ENCODE peak calls at places on chromosomes 7 and 10, in four cellular contexts. G is suprapubic skin, B is K562, E is cardiac muscle cell. Y is an unnamed sample.

GRCh38 chr7:27920281-27920946 is 180.5 kb downstream of the TAX1BP1 start:
- DNase-seq in G (no peak), B (no peak), E (no peak), Y (no peak)

GRCh38 chr7:142749218-142749993 is at the start of gene PRSS1:
- DNase-seq in G (no peak), B (no peak), E (no peak), Y (no peak)

GRCh38 chr7:117118579-117119180 is 165.4 kb downstream of the ST7 start:
- DNase-seq in G (no peak), B (no peak), E (no peak), Y (no peak)

GRCh38 chr10:22345301-22346086 is at the start of gene SPAG6:
- DNase-seq in G (no peak), B (no peak), E (peak; percentile 35), Y (no peak)

GRCh38 chr7:140570120-140570519 is 70.5 kb downstream of the DENND2A start:
- DNase-seq in G (no peak), B (no peak), E (no peak), Y (no peak)

GRCh38 chr7:39824801-39825200 is 125.3 kb upstream of the CDK13 start:
- DNase-seq in G (no peak), B (no peak), E (no peak), Y (no peak)

GRCh38 chr10:73480158-73480557 is 15.7 kb downstream of the PPP3CB start:
- DNase-seq in G (no peak), B (no peak), E (peak; percentile 27), Y (peak; percentile 74)

GRCh38 chr10:517236-517635 is 172.2 kb downstream of the DIP2C start:
- DNase-seq in G (no peak), B (no peak), E (no peak), Y (no peak)

GRCh38 chr10:49139866-49140195 is 6.0 kb upstream of the FAM170B start:
- DNase-seq in G (no peak), B (no peak), E (peak; percentile 53), Y (peak; percentile 96)

GRCh38 chr10:69703766-69704191 is 73.7 kb downstream of the FAM241B start:
- DNase-seq in G (no peak), B (no peak), E (peak; percentile 85), Y (peak; percentile 94)

GRCh38 chr10:36489181-36489927 is 636.0 kb upstream of the ANKRD30A start:
- DNase-seq in G (no peak), B (no peak), E (peak; percentile 82), Y (no peak)

GRCh38 chr10:24459836-24460235 is 250.9 kb downstream of the KIAA1217 start:
- DNase-seq in G (no peak), B (no peak), E (no peak), Y (no peak)

GRCh38 chr10:63103971-63104409 is 29.1 kb upstream of the NRBF2 start:
- DNase-seq in G (no peak), B (peak; percentile 27), E (no peak), Y (peak; percentile 61)

GRCh38 chr10:88118769-88119559 is 255.5 kb downstream of the PTEN start:
- DNase-seq in G (no peak), B (no peak), E (no peak), Y (no peak)

GRCh38 chr10:89235073-89235798 is 16.3 kb downstream of the LIPA start:
- DNase-seq in G (peak; percentile 93), B (no peak), E (no peak), Y (no peak)

GRCh38 chr10:75542902-75543301 is 111.5 kb downstream of the LRMDA start:
- DNase-seq in G (peak; percentile 89), B (no peak), E (no peak), Y (peak; percentile 89)

GRCh38 chr10:12703141-12703540 is 298.4 kb downstream of the CCDC3 start:
- DNase-seq in G (no peak), B (no peak), E (no peak), Y (no peak)

GRCh38 chr7:13097508-13097907 is 410.1 kb downstream of the ARL4A start:
- DNase-seq in G (no peak), B (no peak), E (no peak), Y (no peak)

GRCh38 chr10:131975003-131975402 is 6.7 kb downstream of the BNIP3 start:
- DNase-seq in G (no peak), B (no peak), E (no peak), Y (no peak)

GRCh38 chr7:5177060-5177459 is 13.0 kb upstream of the WIPI2 start:
- DNase-seq in G (no peak), B (no peak), E (peak; percentile 92), Y (peak; percentile 78)

GRCh38 chr10:131272897-131273451 is 38.5 kb downstream of the TCERG1L start:
- DNase-seq in G (no peak), B (no peak), E (no peak), Y (no peak)

GRCh38 chr10:27998178-27998953 is 513 bp downstream of the ODAD2 start:
- DNase-seq in G (no peak), B (no peak), E (peak; percentile 16), Y (peak; percentile 36)

GRCh38 chr7:134948736-134949135 is 37.6 kb upstream of the AGBL3 start:
- DNase-seq in G (no peak), B (no peak), E (no peak), Y (no peak)

GRCh38 chr10:88157981-88158465 is 294.6 kb downstream of the PTEN start:
- DNase-seq in G (no peak), B (no peak), E (peak; percentile 81), Y (peak; percentile 92)

GRCh38 chr7:30472771-30473392 is 5.7 kb downstream of the NOD1 start:
- DNase-seq in G (no peak), B (no peak), E (peak; percentile 94), Y (peak; percentile 83)

GRCh38 chr10:33224251-33224965 is 110.1 kb downstream of the NRP1 start:
- DNase-seq in G (no peak), B (no peak), E (no peak), Y (peak; percentile 52)

GRCh38 chr7:2069472-2069860 is 163.3 kb downstream of the MAD1L1 start:
- DNase-seq in G (no peak), B (no peak), E (peak; percentile 7), Y (peak; percentile 16)

GRCh38 chr7:144529269-144529926 is 125.9 kb upstream of the NOBOX start:
- DNase-seq in G (no peak), B (no peak), E (no peak), Y (no peak)

GRCh38 chr10:116055919-116056252 is 217.1 kb downstream of the GFRA1 start:
- DNase-seq in G (no peak), B (no peak), E (no peak), Y (no peak)

GRCh38 chr7:27204851-27205322 is 5.0 kb upstream of the HOXA13 start:
- DNase-seq in G (peak; percentile 81), B (no peak), E (no peak), Y (no peak)

GRCh38 chr7:16933296-16934248 is 51.8 kb upstream of the AGR3 start:
- DNase-seq in G (no peak), B (no peak), E (no peak), Y (peak; percentile 58)

GRCh38 chr7:12291870-12292269 is 80.8 kb downstream of the TMEM106B start:
- DNase-seq in G (no peak), B (no peak), E (no peak), Y (no peak)

GRCh38 chr7:707296-708000 is 19.1 kb upstream of the DNAAF5 start:
- DNase-seq in G (peak; percentile 44), B (no peak), E (no peak), Y (no peak)

GRCh38 chr10:86699541-86699940 is 31.2 kb downstream of the LDB3 start:
- DNase-seq in G (no peak), B (no peak), E (no peak), Y (no peak)

GRCh38 chr7:114647518-114647917 is 232.9 kb downstream of the FOXP2 start:
- DNase-seq in G (no peak), B (no peak), E (no peak), Y (no peak)

GRCh38 chr7:17298102-17298839 is at the start of gene AHR:
- DNase-seq in G (peak; percentile 97), B (peak; percentile 7), E (peak; percentile 98), Y (peak; percentile 90)

DNA sequence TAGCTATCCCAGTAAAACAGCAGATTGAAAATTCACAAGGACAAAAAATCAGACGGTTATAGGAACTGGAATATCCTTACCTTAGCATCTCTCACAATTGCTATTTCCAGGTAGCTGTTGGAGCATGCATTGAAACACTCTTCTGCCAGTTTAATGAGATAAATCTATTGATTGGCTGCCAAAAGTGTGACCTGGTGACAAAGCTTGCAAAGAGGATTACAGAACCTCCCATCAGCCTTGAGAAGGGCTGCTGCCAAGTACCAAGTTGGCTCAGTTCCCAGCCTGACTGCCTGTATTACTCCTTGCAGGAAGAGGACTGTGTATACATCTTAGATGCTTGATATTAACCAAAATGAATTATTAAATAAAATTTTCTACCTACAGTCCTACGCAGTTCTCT is 5.1 kb downstream of the PRLHR start:
- DNase-seq in G (no peak), B (no peak), E (peak; percentile 66), Y (no peak)
- H3K27me3 ChIP-seq in G (peaks cover 69% of the 10 kb centered on the region), B (no peaks in the 10 kb centered on the region), E (peaks cover 69% of the 10 kb centered on the region), Y (peaks cover 17% of the 10 kb centered on the region)

GRCh38 chr10:91164520-91165065 is 55.9 kb upstream of the PCGF5 start:
- DNase-seq in G (no peak), B (peak; percentile 15), E (no peak), Y (peak; percentile 12)

GRCh38 chr10:91162050-91162494 is 58.4 kb upstream of the PCGF5 start:
- DNase-seq in G (no peak), B (peak; percentile 18), E (peak; percentile 24), Y (peak; percentile 12)

GRCh38 chr10:91162495-91163268 is 57.8 kb upstream of the PCGF5 start:
- DNase-seq in G (peak; percentile 84), B (peak; percentile 77), E (peak; percentile 65), Y (peak; percentile 20)

GRCh38 chr10:91163709-91164474 is 56.6 kb upstream of the PCGF5 start:
- DNase-seq in G (peak; percentile 89), B (peak; percentile 54), E (peak; percentile 70), Y (peak; percentile 68)

GRCh38 chr10:91163269-91163708 is 57.2 kb upstream of the PCGF5 start:
- DNase-seq in G (no peak), B (peak; percentile 45), E (peak; percentile 63), Y (peak; percentile 47)
- H3K27me3 ChIP-seq in G (no peaks in the 10 kb centered on the region), B (no peaks in the 10 kb centered on the region), E (peaks cover 88% of the 10 kb centered on the region), Y (no peaks in the 10 kb centered on the region)

GRCh38 chr7:43199333-43199732 is 86.9 kb downstream of the HECW1 start:
- DNase-seq in G (no peak), B (no peak), E (peak; percentile 46), Y (no peak)
- H3K27me3 ChIP-seq in G (peaks cover 34% of the 10 kb centered on the region), B (peaks cover 9% of the 10 kb centered on the region), E (no peaks in the 10 kb centered on the region), Y (no peaks in the 10 kb centered on the region)

GRCh38 chr7:137506031-137506430 is 162.5 kb upstream of the PTN start:
- DNase-seq in G (no peak), B (no peak), E (no peak), Y (no peak)
- H3K27me3 ChIP-seq in G (no peaks in the 10 kb centered on the region), B (no peaks in the 10 kb centered on the region), E (no peaks in the 10 kb centered on the region), Y (no peaks in the 10 kb centered on the region)

DNA sequence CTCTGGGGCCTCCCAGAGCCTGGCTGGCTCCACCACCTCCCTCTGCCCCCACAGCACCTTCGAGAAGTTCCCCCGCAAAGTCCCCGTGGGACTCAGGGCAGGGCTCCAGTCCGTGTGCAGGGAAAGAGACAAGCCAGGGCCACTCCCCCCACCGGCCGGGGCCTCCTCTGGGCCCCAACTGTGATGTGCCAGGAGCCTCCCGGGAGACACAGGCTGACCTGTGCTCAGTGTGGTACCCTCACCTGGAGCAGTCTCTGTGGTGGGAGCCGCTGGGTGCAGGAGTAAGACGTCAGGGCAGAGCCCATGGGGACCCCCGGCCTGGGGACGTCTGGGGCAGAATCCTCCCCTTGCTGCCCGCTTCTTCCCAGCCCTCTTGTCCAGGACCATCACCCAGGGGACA is 1.5 kb upstream of the ADGRA1 start:
- DNase-seq in G (no peak), B (no peak), E (no peak), Y (no peak)
- H3K27me3 ChIP-seq in G (peaks cover 100% of the 10 kb centered on the region), B (no peaks in the 10 kb centered on the region), E (peaks cover 70% of the 10 kb centered on the region), Y (peaks cover 19% of the 10 kb centered on the region)

Y was measured in astrocyte.